ENCODE peak calls at places on chromosomes 7 and 10, in ten cellular contexts. One of them, this sample, is unnamed.

GRCh38 chr7:107694395-107694794 is 33.8 kb downstream of the SLC26A4 start:
- DNase-seq in nephron progenitor cell: no peak
- DNase-seq in foreskin fibroblast: no peak
- DNase-seq in cardiac fibroblast: peak
- DNase-seq in AG09319: no peak
- DNase-seq in endothelial cell: no peak
- DNase-seq in body of pancreas: no peak
- DNase-seq in transverse colon: no peak
- DNase-seq in esophagus muscularis mucosa: no peak
- DNase-seq in MM.1S: no peak
- DNase-seq in this sample: no peak

GRCh38 chr7:101066141-101066857 is 19.0 kb upstream of the TRIM56 start:
- DNase-seq in body of pancreas: peak
- DNase-seq in esophagus muscularis mucosa: no peak
- DNase-seq in foreskin fibroblast: no peak
- DNase-seq in AG09319: no peak
- DNase-seq in nephron progenitor cell: peak
- DNase-seq in endothelial cell: no peak
- DNase-seq in cardiac fibroblast: peak
- DNase-seq in transverse colon: no peak
- DNase-seq in MM.1S: no peak
- DNase-seq in this sample: no peak

GRCh38 chr7:2044883-2045471 is 187.8 kb downstream of the MAD1L1 start:
- DNase-seq in endothelial cell: no peak
- DNase-seq in esophagus muscularis mucosa: no peak
- DNase-seq in AG09319: no peak
- DNase-seq in body of pancreas: no peak
- DNase-seq in MM.1S: no peak
- DNase-seq in nephron progenitor cell: no peak
- DNase-seq in foreskin fibroblast: no peak
- DNase-seq in transverse colon: no peak
- DNase-seq in cardiac fibroblast: no peak
- DNase-seq in this sample: peak

GRCh38 chr7:101864039-101864438 is 46.6 kb downstream of the CUX1 start:
- DNase-seq in nephron progenitor cell: no peak
- DNase-seq in body of pancreas: no peak
- DNase-seq in transverse colon: no peak
- DNase-seq in foreskin fibroblast: no peak
- DNase-seq in MM.1S: no peak
- DNase-seq in esophagus muscularis mucosa: no peak
- DNase-seq in AG09319: no peak
- DNase-seq in cardiac fibroblast: no peak
- DNase-seq in endothelial cell: no peak
- DNase-seq in this sample: no peak

GRCh38 chr10:117562220-117562619 is 19.7 kb downstream of the EMX2 start:
- DNase-seq in AG09319: no peak
- DNase-seq in cardiac fibroblast: no peak
- DNase-seq in transverse colon: no peak
- DNase-seq in body of pancreas: no peak
- DNase-seq in foreskin fibroblast: no peak
- DNase-seq in esophagus muscularis mucosa: no peak
- DNase-seq in MM.1S: no peak
- DNase-seq in nephron progenitor cell: no peak
- DNase-seq in endothelial cell: no peak
- DNase-seq in this sample: no peak

GRCh38 chr10:95513941-95514392 is 47.2 kb downstream of the SORBS1 start:
- DNase-seq in cardiac fibroblast: peak
- DNase-seq in esophagus muscularis mucosa: no peak
- DNase-seq in AG09319: no peak
- DNase-seq in foreskin fibroblast: peak
- DNase-seq in transverse colon: no peak
- DNase-seq in nephron progenitor cell: no peak
- DNase-seq in endothelial cell: no peak
- DNase-seq in body of pancreas: peak
- DNase-seq in MM.1S: no peak
- DNase-seq in this sample: no peak

GRCh38 chr7:936131-937054 is 18.1 kb downstream of the ADAP1 start:
- DNase-seq in endothelial cell: no peak
- DNase-seq in nephron progenitor cell: no peak
- DNase-seq in AG09319: no peak
- DNase-seq in body of pancreas: no peak
- DNase-seq in transverse colon: peak
- DNase-seq in MM.1S: no peak
- DNase-seq in cardiac fibroblast: no peak
- DNase-seq in foreskin fibroblast: no peak
- DNase-seq in esophagus muscularis mucosa: no peak
- DNase-seq in this sample: no peak

GRCh38 chr7:108083980-108084379 is 46.2 kb downstream of the LAMB4 start:
- DNase-seq in foreskin fibroblast: no peak
- DNase-seq in AG09319: no peak
- DNase-seq in cardiac fibroblast: peak
- DNase-seq in body of pancreas: no peak
- DNase-seq in MM.1S: no peak
- DNase-seq in transverse colon: no peak
- DNase-seq in endothelial cell: no peak
- DNase-seq in nephron progenitor cell: no peak
- DNase-seq in esophagus muscularis mucosa: no peak
- DNase-seq in this sample: no peak

GRCh38 chr10:122516733-122517132 is 43.8 kb upstream of the DMBT1 start:
- DNase-seq in endothelial cell: no peak
- DNase-seq in cardiac fibroblast: no peak
- DNase-seq in esophagus muscularis mucosa: no peak
- DNase-seq in foreskin fibroblast: no peak
- DNase-seq in MM.1S: no peak
- DNase-seq in nephron progenitor cell: no peak
- DNase-seq in AG09319: no peak
- DNase-seq in body of pancreas: no peak
- DNase-seq in transverse colon: no peak
- DNase-seq in this sample: no peak

GRCh38 chr10:95328013-95328412 is 37.2 kb upstream of the PDLIM1 start:
- DNase-seq in nephron progenitor cell: no peak
- DNase-seq in esophagus muscularis mucosa: no peak
- DNase-seq in body of pancreas: no peak
- DNase-seq in MM.1S: no peak
- DNase-seq in transverse colon: no peak
- DNase-seq in cardiac fibroblast: no peak
- DNase-seq in AG09319: no peak
- DNase-seq in foreskin fibroblast: no peak
- DNase-seq in endothelial cell: no peak
- DNase-seq in this sample: no peak

GRCh38 chr10:100997364-100998182 is 2.0 kb upstream of the LZTS2 start:
- DNase-seq in esophagus muscularis mucosa: no peak
- DNase-seq in foreskin fibroblast: peak
- DNase-seq in AG09319: no peak
- DNase-seq in transverse colon: peak
- DNase-seq in body of pancreas: peak
- DNase-seq in endothelial cell: peak
- DNase-seq in MM.1S: peak
- DNase-seq in nephron progenitor cell: peak
- DNase-seq in cardiac fibroblast: peak
- DNase-seq in this sample: peak

GRCh38 chr10:2619472-2619871 is 447.9 kb upstream of the PFKP start:
- DNase-seq in foreskin fibroblast: no peak
- DNase-seq in MM.1S: no peak
- DNase-seq in body of pancreas: no peak
- DNase-seq in AG09319: no peak
- DNase-seq in endothelial cell: peak
- DNase-seq in transverse colon: no peak
- DNase-seq in nephron progenitor cell: peak
- DNase-seq in esophagus muscularis mucosa: no peak
- DNase-seq in cardiac fibroblast: no peak
- DNase-seq in this sample: no peak
- TF ChIP-seq CTCF in foreskin fibroblast: no peak
- TF ChIP-seq CTCF in MM.1S: peak
- TF ChIP-seq CTCF in body of pancreas: no peak
- TF ChIP-seq CTCF in AG09319: no peak
- TF ChIP-seq CTCF in endothelial cell: peak
- TF ChIP-seq CTCF in transverse colon: no peak
- TF ChIP-seq CTCF in nephron progenitor cell: peak
- TF ChIP-seq CTCF in esophagus muscularis mucosa: peak
- TF ChIP-seq CTCF in cardiac fibroblast: peak
- TF ChIP-seq CTCF in this sample: peak

GRCh38 chr7:25913574-25914224 is 238.3 kb upstream of the NFE2L3 start:
- DNase-seq in cardiac fibroblast: no peak
- DNase-seq in MM.1S: no peak
- DNase-seq in AG09319: no peak
- DNase-seq in nephron progenitor cell: no peak
- DNase-seq in body of pancreas: no peak
- DNase-seq in transverse colon: no peak
- DNase-seq in esophagus muscularis mucosa: no peak
- DNase-seq in foreskin fibroblast: no peak
- DNase-seq in endothelial cell: no peak
- DNase-seq in this sample: no peak

GRCh38 chr7:25906760-25907159 is 245.2 kb upstream of the NFE2L3 start:
- DNase-seq in body of pancreas: no peak
- DNase-seq in foreskin fibroblast: no peak
- DNase-seq in cardiac fibroblast: no peak
- DNase-seq in nephron progenitor cell: no peak
- DNase-seq in transverse colon: no peak
- DNase-seq in AG09319: no peak
- DNase-seq in esophagus muscularis mucosa: peak
- DNase-seq in MM.1S: no peak
- DNase-seq in endothelial cell: no peak
- DNase-seq in this sample: no peak

GRCh38 chr7:25907214-25907613 is 244.8 kb upstream of the NFE2L3 start:
- DNase-seq in esophagus muscularis mucosa: peak
- DNase-seq in endothelial cell: no peak
- DNase-seq in body of pancreas: no peak
- DNase-seq in cardiac fibroblast: no peak
- DNase-seq in foreskin fibroblast: no peak
- DNase-seq in nephron progenitor cell: no peak
- DNase-seq in MM.1S: no peak
- DNase-seq in transverse colon: no peak
- DNase-seq in AG09319: no peak
- DNase-seq in this sample: no peak

GRCh38 chr7:25908154-25908948 is 243.6 kb upstream of the NFE2L3 start:
- DNase-seq in MM.1S: no peak
- DNase-seq in cardiac fibroblast: no peak
- DNase-seq in transverse colon: no peak
- DNase-seq in body of pancreas: no peak
- DNase-seq in AG09319: no peak
- DNase-seq in esophagus muscularis mucosa: peak
- DNase-seq in foreskin fibroblast: no peak
- DNase-seq in endothelial cell: no peak
- DNase-seq in nephron progenitor cell: no peak
- DNase-seq in this sample: no peak

DNA sequence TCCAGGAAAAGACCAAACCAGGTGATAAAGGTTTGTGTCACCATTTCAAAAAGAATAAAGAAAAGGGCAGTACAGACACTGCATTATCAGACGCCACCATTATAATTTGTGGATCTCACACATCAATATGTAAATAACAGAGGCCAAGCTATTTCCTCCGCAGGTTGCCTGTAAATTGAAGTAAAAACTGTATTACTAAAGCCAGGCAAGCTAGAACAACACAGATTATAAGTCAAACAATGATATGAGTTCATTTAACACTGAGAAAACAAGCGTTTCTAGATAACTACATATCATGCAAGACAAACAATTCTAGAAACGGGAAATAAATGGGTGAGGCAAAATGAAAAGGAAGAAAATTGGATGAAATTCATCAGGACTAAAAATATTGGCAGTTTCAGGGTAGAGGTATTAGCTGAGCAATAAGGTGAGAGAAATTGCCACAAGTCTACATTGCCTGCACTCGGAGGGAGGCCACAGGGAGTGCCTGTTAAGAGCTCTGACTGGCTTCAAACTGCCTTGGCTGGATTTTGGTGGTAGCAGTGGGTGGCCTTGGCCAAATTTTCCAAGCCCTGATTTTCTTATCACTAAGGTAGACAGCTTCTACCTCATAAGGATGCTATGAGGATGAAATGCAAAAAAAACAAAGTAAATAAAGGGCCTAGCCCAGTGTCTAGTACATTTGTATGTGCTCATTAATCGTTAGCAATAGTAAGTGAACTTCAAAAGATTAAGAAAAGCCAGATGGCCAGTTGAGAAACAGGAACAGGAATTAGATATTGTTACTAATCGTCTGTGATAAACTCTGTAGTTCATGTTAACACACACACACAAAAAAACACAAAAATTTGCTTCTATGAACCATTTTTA is 240.0 kb upstream of the NFE2L3 start:
- DNase-seq in endothelial cell: no peak
- DNase-seq in esophagus muscularis mucosa: no peak
- DNase-seq in AG09319: no peak
- DNase-seq in MM.1S: no peak
- DNase-seq in foreskin fibroblast: no peak
- DNase-seq in transverse colon: no peak
- DNase-seq in cardiac fibroblast: no peak
- DNase-seq in nephron progenitor cell: no peak
- DNase-seq in body of pancreas: peak
- DNase-seq in this sample: no peak
- TF ChIP-seq CTCF in endothelial cell: no peak
- TF ChIP-seq CTCF in esophagus muscularis mucosa: no peak
- TF ChIP-seq CTCF in AG09319: no peak
- TF ChIP-seq CTCF in MM.1S: no peak
- TF ChIP-seq CTCF in foreskin fibroblast: no peak
- TF ChIP-seq CTCF in transverse colon: no peak
- TF ChIP-seq CTCF in cardiac fibroblast: no peak
- TF ChIP-seq CTCF in nephron progenitor cell: no peak
- TF ChIP-seq CTCF in body of pancreas: no peak
- TF ChIP-seq CTCF in this sample: no peak

GRCh38 chr10:126373137-126373536 is 15.1 kb downstream of the ADAM12 start:
- DNase-seq in endothelial cell: no peak
- DNase-seq in body of pancreas: no peak
- DNase-seq in cardiac fibroblast: peak
- DNase-seq in AG09319: no peak
- DNase-seq in nephron progenitor cell: no peak
- DNase-seq in foreskin fibroblast: peak
- DNase-seq in MM.1S: no peak
- DNase-seq in esophagus muscularis mucosa: no peak
- DNase-seq in transverse colon: peak
- DNase-seq in this sample: no peak
- TF ChIP-seq CTCF in endothelial cell: no peak
- TF ChIP-seq CTCF in body of pancreas: no peak
- TF ChIP-seq CTCF in cardiac fibroblast: no peak
- TF ChIP-seq CTCF in AG09319: no peak
- TF ChIP-seq CTCF in nephron progenitor cell: no peak
- TF ChIP-seq CTCF in foreskin fibroblast: no peak
- TF ChIP-seq CTCF in MM.1S: no peak
- TF ChIP-seq CTCF in esophagus muscularis mucosa: no peak
- TF ChIP-seq CTCF in transverse colon: no peak
- TF ChIP-seq CTCF in this sample: no peak

DNA sequence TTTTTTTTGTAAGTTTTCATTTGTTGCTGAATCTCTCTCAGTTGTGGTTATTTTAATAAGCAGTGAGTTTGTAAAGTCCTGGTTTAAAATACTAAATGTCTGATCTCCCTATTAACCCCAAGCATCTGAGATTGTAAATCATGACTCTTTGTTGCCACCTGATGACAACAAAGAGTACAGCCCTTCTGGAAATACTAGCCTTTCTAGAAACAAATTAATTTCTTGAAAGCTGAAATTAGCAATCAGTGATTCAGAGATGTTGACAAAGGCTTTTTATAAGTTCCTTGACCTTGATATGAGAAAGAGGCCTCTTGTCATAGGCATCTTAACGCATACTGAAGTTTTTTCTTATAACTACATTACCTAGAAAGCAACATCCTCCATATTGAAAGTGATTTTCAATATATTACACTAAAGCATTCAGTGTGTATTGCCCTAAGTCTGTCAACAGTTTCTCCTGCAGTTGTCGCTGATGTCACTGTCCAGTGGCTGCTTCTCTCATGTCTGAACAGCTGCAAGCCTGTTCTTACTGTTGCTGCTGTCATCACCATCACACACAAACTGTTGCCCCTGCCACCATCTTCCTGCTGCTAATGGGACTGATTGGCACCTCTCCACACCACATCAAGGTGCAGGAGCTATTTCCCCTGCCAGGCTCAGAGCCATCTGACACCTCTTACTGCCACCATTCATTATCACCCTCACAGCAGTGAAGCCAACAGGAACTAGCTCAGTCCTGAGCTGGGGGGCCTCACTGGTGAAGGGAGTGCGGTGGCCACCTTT is 95.1 kb upstream of the LRGUK start:
- DNase-seq in endothelial cell: no peak
- DNase-seq in esophagus muscularis mucosa: no peak
- DNase-seq in MM.1S: no peak
- DNase-seq in AG09319: no peak
- DNase-seq in body of pancreas: no peak
- DNase-seq in nephron progenitor cell: no peak
- DNase-seq in foreskin fibroblast: no peak
- DNase-seq in transverse colon: no peak
- DNase-seq in cardiac fibroblast: no peak
- DNase-seq in this sample: no peak
- TF ChIP-seq CTCF in endothelial cell: peak
- TF ChIP-seq CTCF in esophagus muscularis mucosa: no peak
- TF ChIP-seq CTCF in MM.1S: peak
- TF ChIP-seq CTCF in AG09319: no peak
- TF ChIP-seq CTCF in body of pancreas: no peak
- TF ChIP-seq CTCF in nephron progenitor cell: no peak
- TF ChIP-seq CTCF in foreskin fibroblast: no peak
- TF ChIP-seq CTCF in transverse colon: no peak
- TF ChIP-seq CTCF in cardiac fibroblast: peak
- TF ChIP-seq CTCF in this sample: no peak

This sample was measured in osteocyte.